ENCODE peak calls at places on chromosomes 3 and 15, in eight cellular contexts. Y is PC-3, D is neural progenitor cell, Q is GM23248, G is MM.1S, T is HCT116, F is hepatocyte, I is SK-N-SH. H is an unnamed sample.

GRCh38 chr3:179929091-179929529 is 107.6 kb downstream of the PEX5L start:
- DNase-seq in T (peak; percentile 37), D (peak; percentile 90), I (peak; percentile 56), Y (peak; percentile 73), G (peak; percentile 63), Q (peak; percentile 67), F (peak; percentile 68), H (peak; percentile 78)

GRCh38 chr3:156431334-156432121 is 123.4 kb downstream of the SSR3 start:
- DNase-seq in Y (no peak), I (no peak), D (no peak), Q (no peak), T (no peak), F (no peak), G (no peak), H (no peak)

GRCh38 chr15:99105516-99106341 is 849 bp downstream of the SYNM start:
- DNase-seq in I (peak; percentile 79), T (no peak), D (peak; percentile 89), F (peak; percentile 73), G (no peak), Q (peak; percentile 76), Y (no peak), H (peak; percentile 89)

GRCh38 chr15:50353251-50353998 is 1.6 kb downstream of the GABPB1 start:
- DNase-seq in D (no peak), G (peak; percentile 31), F (peak; percentile 32), Y (peak; percentile 51), I (no peak), Q (peak; percentile 92), T (no peak), H (no peak)

GRCh38 chr3:188240189-188240981 is 86.4 kb downstream of the LPP start:
- DNase-seq in T (no peak), Q (no peak), I (no peak), D (peak; percentile 17), G (no peak), Y (no peak), F (no peak), H (peak; percentile 33)

GRCh38 chr15:40270246-40270995 is 12.4 kb downstream of the ANKRD63 start:
- DNase-seq in Q (no peak), T (no peak), G (no peak), Y (no peak), D (no peak), F (no peak), I (no peak), H (no peak)

GRCh38 chr3:4949004-4949403 is 30.2 kb upstream of the BHLHE40 start:
- DNase-seq in D (no peak), T (no peak), F (no peak), G (no peak), Y (no peak), Q (no peak), I (no peak), H (no peak)

GRCh38 chr3:193030276-193030675 is 112.6 kb upstream of the MB21D2 start:
- DNase-seq in F (no peak), Q (peak; percentile 15), I (no peak), Y (peak; percentile 41), D (no peak), G (no peak), T (no peak), H (no peak)

GRCh38 chr15:57196865-57197264 is 179.4 kb upstream of the CGNL1 start:
- DNase-seq in G (no peak), D (no peak), I (no peak), Q (peak; percentile 23), F (no peak), T (no peak), Y (peak; percentile 20), H (no peak)

GRCh38 chr3:101878589-101878988 is 29.3 kb downstream of the NFKBIZ start:
- DNase-seq in I (no peak), G (no peak), D (no peak), F (no peak), Y (peak; percentile 30), Q (no peak), T (no peak), H (no peak)

GRCh38 chr3:194872669-194872977 is 186.9 kb downstream of the FAM43A start:
- DNase-seq in T (peak; percentile 10), G (no peak), Q (peak; percentile 83), Y (peak; percentile 96), D (peak; percentile 46), I (no peak), F (no peak), H (peak; percentile 62)

GRCh38 chr15:68312701-68313204 is 35.2 kb downstream of the FEM1B start:
- DNase-seq in Q (peak; percentile 93), I (peak; percentile 9), G (no peak), Y (no peak), F (no peak), D (no peak), T (no peak), H (no peak)

GRCh38 chr15:77606142-77607034 is 26.3 kb downstream of the LINGO1 start:
- DNase-seq in Q (peak; percentile 57), T (no peak), I (peak; percentile 63), F (no peak), D (no peak), G (no peak), Y (no peak), H (no peak)

DNA sequence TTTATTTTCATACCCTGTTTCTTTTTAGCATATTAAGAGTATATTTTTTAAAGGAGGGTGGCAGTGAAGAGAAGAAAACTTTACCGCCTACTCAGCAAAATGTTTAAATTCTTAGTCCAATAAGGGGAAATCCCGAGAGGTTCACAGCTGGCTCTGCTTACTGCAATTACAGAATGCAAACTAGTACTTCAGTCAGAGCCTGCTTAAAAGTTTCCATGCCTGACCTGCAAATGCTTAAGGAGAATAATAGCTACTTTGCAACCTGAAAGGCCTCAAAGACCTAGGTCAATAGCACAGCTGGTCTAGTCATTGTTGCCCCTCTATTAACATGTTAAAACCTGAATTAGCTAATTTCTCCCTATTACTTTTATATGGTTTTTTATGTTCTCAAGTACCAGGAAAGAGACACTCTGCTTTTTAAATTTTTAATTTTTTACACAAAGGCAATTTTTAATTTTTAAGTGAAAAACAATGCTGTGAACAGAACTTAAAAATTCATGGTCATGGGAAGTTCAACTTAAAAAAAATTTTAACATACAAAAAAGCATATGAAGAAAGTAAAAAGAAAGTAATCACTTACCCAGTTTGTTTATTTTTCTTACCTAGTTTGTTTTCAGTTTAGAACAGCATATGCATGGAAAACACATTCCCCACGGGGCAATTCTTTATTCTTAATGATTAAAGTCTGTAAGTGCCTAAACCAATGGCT is 79.2 kb downstream of the P3H2 start:
- DNase-seq in Q (no peak), I (no peak), D (peak; percentile 46), T (no peak), G (peak; percentile 94), Y (no peak), F (peak; percentile 34), H (peak; percentile 94)
- TF ChIP-seq EZH2phosphoT487 in Q (no peak), I (no peak), D (no peak), T (no peak), G (no peak), Y (no peak), F (no peak), H (no peak)

GRCh38 chr15:71387825-71388224 is 272.6 kb downstream of the THSD4 start:
- DNase-seq in D (no peak), G (no peak), Q (no peak), F (no peak), Y (no peak), I (no peak), T (no peak), H (no peak)

GRCh38 chr15:71392821-71393220 is 277.6 kb downstream of the THSD4 start:
- DNase-seq in G (no peak), Q (no peak), Y (no peak), T (no peak), I (no peak), D (peak; percentile 82), F (no peak), H (no peak)

GRCh38 chr15:71386448-71387236 is 271.4 kb downstream of the THSD4 start:
- DNase-seq in T (no peak), F (peak; percentile 37), Q (no peak), G (peak; percentile 40), Y (peak; percentile 38), I (peak; percentile 10), D (peak; percentile 43), H (peak; percentile 94)

GRCh38 chr15:71391421-71392047 is 276.3 kb downstream of the THSD4 start:
- DNase-seq in F (no peak), G (peak; percentile 70), Y (no peak), T (no peak), D (peak; percentile 1), I (no peak), Q (no peak), H (no peak)

GRCh38 chr15:71390101-71390500 is 274.8 kb downstream of the THSD4 start:
- DNase-seq in I (no peak), Y (peak; percentile 59), T (no peak), F (no peak), D (peak; percentile 0), Q (no peak), G (no peak), H (no peak)
- H3K27ac ChIP-seq in I (no peak overlapping the region), Y (no peak overlapping the region), T (no peak overlapping the region), F (no peak overlapping the region), D (no peak overlapping the region), Q (no peak overlapping the region), G (no peak overlapping the region), H (no peak overlapping the region)

GRCh38 chr3:46419816-46420215 is 12.8 kb downstream of the CCRL2 start:
- DNase-seq in D (no peak), I (no peak), T (no peak), F (no peak), Y (no peak), G (no peak), Q (no peak), H (no peak)

GRCh38 chr3:46422617-46423016 is 15.6 kb downstream of the CCRL2 start:
- DNase-seq in G (no peak), I (no peak), Y (peak; percentile 97), T (no peak), F (peak; percentile 51), Q (peak; percentile 35), D (no peak), H (no peak)

GRCh38 chr3:46420931-46421330 is 13.9 kb downstream of the CCRL2 start:
- DNase-seq in F (no peak), D (no peak), Y (no peak), I (no peak), T (no peak), G (no peak), Q (no peak), H (no peak)

GRCh38 chr3:46427929-46428833 is 21.1 kb downstream of the CCRL2 start:
- DNase-seq in Y (peak; percentile 60), D (no peak), Q (no peak), I (no peak), F (peak; percentile 53), G (no peak), T (no peak), H (no peak)

GRCh38 chr3:46423588-46423987 is 16.5 kb downstream of the CCRL2 start:
- DNase-seq in Q (peak; percentile 61), T (no peak), I (no peak), Y (peak; percentile 73), G (no peak), D (no peak), F (no peak), H (no peak)
- TF ChIP-seq EZH2phosphoT487 in Q (no peak), T (no peak), I (no peak), Y (no peak), G (no peak), D (no peak), F (no peak), H (no peak)

DNA sequence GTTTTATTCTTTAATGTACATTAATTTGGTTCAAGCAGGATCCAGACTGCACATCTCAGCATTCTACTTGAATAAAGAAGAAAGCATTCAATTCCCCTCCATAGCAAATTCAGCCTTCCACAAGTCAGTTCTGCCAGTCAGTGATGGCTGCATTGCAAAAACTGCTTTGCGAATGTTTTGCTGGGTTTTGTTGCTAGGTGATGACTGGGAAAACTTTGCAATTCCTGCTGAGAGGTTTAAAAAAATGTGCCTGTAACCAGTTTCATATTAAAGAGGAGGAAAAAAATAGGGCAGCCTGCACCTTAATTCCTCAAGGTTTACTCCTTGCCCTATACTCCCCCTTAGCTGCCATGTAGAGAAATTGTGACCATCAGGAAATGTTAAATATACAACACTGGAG is 225.6 kb upstream of the ATP11B start:
- DNase-seq in D (peak; percentile 13), G (no peak), I (no peak), F (peak; percentile 25), T (no peak), Y (no peak), Q (no peak), H (peak; percentile 67)
- H3K27ac ChIP-seq in D (no peak overlapping the region), G (no peak overlapping the region), I (no peak overlapping the region), F (no peak overlapping the region), T (no peak overlapping the region), Y (no peak overlapping the region), Q (no peak overlapping the region), H (no peak overlapping the region)

H was measured in GM23338.